ENCODE peak calls at places on chromosomes 7 and 10, in four cellular contexts. T is A549, S is K562, E is HepG2. Z is an unnamed sample.

GRCh38 chr10:62992145-62992721 is 140.9 kb upstream of the NRBF2 start:
- DNase-seq in T (no peak), E (no peak), S (no peak), Z (no peak)

GRCh38 chr10:25417611-25418010 is 242.8 kb downstream of the GPR158 start:
- DNase-seq in T (no peak), S (no peak), E (no peak), Z (no peak)

GRCh38 chr10:36475746-36476145 is 649.7 kb upstream of the ANKRD30A start:
- DNase-seq in T (no peak), S (no peak), E (no peak), Z (no peak)

GRCh38 chr10:128463991-128464755 is 337.9 kb upstream of the MKI67 start:
- DNase-seq in E (peak), T (no peak), S (no peak), Z (no peak)

GRCh38 chr7:43729924-43730248 is 563 bp upstream of the COA1 start:
- DNase-seq in T (no peak), E (no peak), S (no peak), Z (no peak)

GRCh38 chr10:127069436-127069835 is 127.0 kb downstream of the INSYN2A start:
- DNase-seq in S (no peak), T (no peak), E (no peak), Z (peak)

GRCh38 chr7:94276797-94277196 is 117.9 kb upstream of the COL1A2 start:
- DNase-seq in T (peak), E (no peak), S (no peak), Z (no peak)

GRCh38 chr10:63375458-63375857 is 90.3 kb downstream of the JMJD1C start:
- DNase-seq in T (no peak), E (no peak), S (no peak), Z (no peak)

GRCh38 chr7:108525327-108525984 is 479 bp downstream of the PNPLA8 start:
- DNase-seq in T (peak), E (peak), S (peak), Z (peak)

GRCh38 chr10:110416776-110417732 is 80.7 kb upstream of the DUSP5 start:
- DNase-seq in T (peak), E (no peak), S (no peak), Z (no peak)

GRCh38 chr7:64867863-64868440 is 35.1 kb upstream of the ZNF273 start:
- DNase-seq in T (no peak), E (no peak), S (no peak), Z (no peak)

GRCh38 chr7:73439305-73439704 is 5.7 kb downstream of the FZD9 start:
- DNase-seq in E (no peak), S (no peak), T (no peak), Z (no peak)

GRCh38 chr7:105776068-105776790 is 100.2 kb downstream of the ATXN7L1 start:
- DNase-seq in E (peak), T (peak), S (peak), Z (peak)

GRCh38 chr7:26369519-26370385 is 78.1 kb downstream of the SNX10 start:
- DNase-seq in E (peak), S (peak), T (peak), Z (no peak)

GRCh38 chr7:45920543-45921380 is at the start of gene IGFBP3:
- DNase-seq in S (no peak), E (no peak), T (peak), Z (peak)

GRCh38 chr10:33229944-33230267 is 104.6 kb downstream of the NRP1 start:
- DNase-seq in E (no peak), S (no peak), T (no peak), Z (no peak)

GRCh38 chr7:44735403-44736165 is 13.1 kb upstream of the ZMIZ2 start:
- DNase-seq in S (no peak), T (peak), E (peak), Z (no peak)

GRCh38 chr10:11533328-11533781 is 78.1 kb downstream of the USP6NL start:
- DNase-seq in E (peak), S (peak), T (no peak), Z (no peak)
- TF ChIP-seq RNF2 in E (no peak), S (no peak), T (no peak), Z (no peak)

DNA sequence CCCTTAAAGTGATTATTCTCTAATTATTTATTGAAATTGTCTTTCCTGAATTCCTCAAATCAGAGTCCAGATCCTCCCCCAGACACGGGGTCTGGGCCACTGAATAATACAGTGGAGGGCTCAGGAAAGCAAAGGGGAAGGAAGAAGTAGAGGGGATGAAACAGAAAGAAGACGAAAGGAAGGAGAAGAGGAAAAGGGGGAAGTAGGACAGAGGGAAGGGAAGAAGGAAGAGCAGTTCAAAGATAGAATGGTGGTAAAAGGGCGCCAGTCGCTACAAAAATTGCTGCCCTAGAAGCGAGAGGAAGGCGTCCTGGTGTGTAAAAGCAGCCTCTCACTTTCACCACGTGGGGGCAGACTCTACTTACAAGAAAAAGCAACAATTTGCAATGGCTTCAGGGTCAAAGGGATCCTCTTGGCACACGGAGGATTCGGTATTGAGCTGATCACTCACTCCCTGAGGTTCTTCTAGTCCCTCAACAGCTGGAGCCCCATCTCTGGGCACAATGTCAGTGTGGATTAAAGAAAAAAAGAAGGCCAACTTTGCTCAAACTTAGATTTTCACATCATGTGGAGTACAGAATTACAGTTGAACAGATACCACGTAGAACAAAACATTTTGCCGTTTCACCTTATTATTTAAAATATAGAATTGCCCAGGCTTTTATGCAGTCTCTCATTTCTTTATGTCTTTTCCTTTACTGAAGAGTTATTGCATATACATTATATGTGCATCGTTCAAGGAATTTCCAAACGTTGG is 31.4 kb upstream of the NPVF start:
- DNase-seq in E (peak), S (peak), T (peak), Z (peak)
- TF ChIP-seq RNF2 in E (no peak), S (no peak), T (no peak), Z (no peak)

GRCh38 chr10:77279207-77279606 is 358.4 kb downstream of the KCNMA1 start:
- DNase-seq in E (no peak), T (no peak), S (no peak), Z (no peak)
- TF ChIP-seq RNF2 in E (no peak), T (no peak), S (no peak), Z (no peak)

GRCh38 chr7:77316219-77316978 is 99.8 kb downstream of the GSAP start:
- DNase-seq in E (no peak), T (no peak), S (no peak), Z (no peak)
- TF ChIP-seq RNF2 in E (no peak), T (no peak), S (no peak), Z (no peak)

GRCh38 chr10:1050555-1050954 is 1.6 kb upstream of the IDI1 start:
- DNase-seq in S (no peak), T (peak), E (peak), Z (no peak)
- TF ChIP-seq RNF2 in S (no peak), T (no peak), E (no peak), Z (no peak)

DNA sequence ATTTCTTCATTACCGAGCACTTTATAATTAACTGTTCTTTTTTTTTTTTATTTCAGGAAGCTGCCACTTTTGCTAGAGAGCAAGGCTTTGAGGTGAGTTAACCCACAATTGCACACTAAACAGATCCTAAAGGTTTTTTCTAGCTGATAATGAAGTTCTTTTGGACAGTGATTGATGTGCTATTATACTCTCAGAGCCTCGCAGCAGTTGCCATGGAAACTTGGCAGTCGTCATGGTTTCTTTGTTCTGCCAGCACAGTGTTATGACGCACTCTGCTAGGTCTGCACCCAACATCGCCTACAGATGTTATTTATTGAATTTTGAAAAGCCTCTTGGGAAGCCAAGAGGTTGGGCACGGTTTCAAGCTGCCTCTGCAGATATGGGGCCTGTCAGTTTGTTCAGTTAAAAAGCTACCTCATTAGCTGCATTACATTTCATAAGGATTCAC is 237.2 kb upstream of the KAT6B start:
- DNase-seq in T (peak), S (peak), E (no peak), Z (no peak)
- TF ChIP-seq RNF2 in T (no peak), S (no peak), E (no peak), Z (no peak)

Z was measured in H1.